ENCODE peak calls at places on chromosomes 12 and 14, in four cellular contexts. G, O, S and M are unnamed samples.

GRCh38 chr12:115261691-115262398 is 577.9 kb upstream of the TBX3 start:
- DNase-seq in S (no peak), G (no peak), O (no peak), M (no peak)

GRCh38 chr14:100535287-100536131 is 51.7 kb downstream of the BEGAIN start:
- DNase-seq in O (no peak), S (peak), G (no peak), M (no peak)

GRCh38 chr14:89765346-89765745 is 189.2 kb downstream of the EFCAB11 start:
- DNase-seq in O (no peak), S (no peak), G (no peak), M (no peak)

GRCh38 chr12:122949816-122950215 is 16.4 kb downstream of the ABCB9 start:
- DNase-seq in S (no peak), G (no peak), O (no peak), M (no peak)

GRCh38 chr14:21860172-21860571 is 186.6 kb upstream of the OR4E1 start:
- DNase-seq in G (no peak), S (no peak), O (peak), M (no peak)

GRCh38 chr12:89019439-89020120 is 332.7 kb downstream of the DUSP6 start:
- DNase-seq in S (peak), G (peak), O (peak), M (peak)

GRCh38 chr14:65637780-65638179 is 225.2 kb downstream of the FUT8 start:
- DNase-seq in S (no peak), O (no peak), G (no peak), M (peak)

GRCh38 chr12:6224550-6224949 is 24.4 kb downstream of the CD9 start:
- DNase-seq in S (no peak), O (no peak), G (no peak), M (no peak)

GRCh38 chr14:45091696-45092095 is 7.8 kb downstream of the PRPF39 start:
- DNase-seq in G (no peak), O (no peak), S (no peak), M (no peak)

GRCh38 chr12:131452444-131452860 is 258.4 kb upstream of the SFSWAP start:
- DNase-seq in O (no peak), G (no peak), S (no peak), M (no peak)

GRCh38 chr14:64611358-64612020 is 61.7 kb downstream of the PPP1R36 start:
- DNase-seq in O (no peak), G (no peak), S (peak), M (no peak)

GRCh38 chr12:113994051-113994450 is 27.9 kb upstream of the RBM19 start:
- DNase-seq in G (no peak), S (no peak), O (no peak), M (no peak)

GRCh38 chr12:130137141-130138018 is 24.9 kb upstream of the FZD10 start:
- DNase-seq in O (no peak), S (no peak), G (no peak), M (no peak)

GRCh38 chr12:81128930-81129554 is 51.2 kb downstream of the ACSS3 start:
- DNase-seq in G (no peak), O (no peak), S (peak), M (no peak)

GRCh38 chr12:124713041-124713435 is 145.6 kb upstream of the NCOR2 start:
- DNase-seq in O (no peak), S (peak), G (no peak), M (no peak)

GRCh38 chr14:95156765-95157194 is 549 bp downstream of the DICER1 start:
- DNase-seq in G (peak), O (no peak), S (peak), M (no peak)

GRCh38 chr12:58285551-58285950 is 344.2 kb downstream of the ATP23 start:
- DNase-seq in O (no peak), S (no peak), G (no peak), M (no peak)

GRCh38 chr12:52385226-52385702 is at the start of gene KRT84:
- DNase-seq in S (no peak), O (no peak), G (no peak), M (no peak)

GRCh38 chr14:90717916-90718315 is 98.3 kb downstream of the TTC7B start:
- DNase-seq in S (no peak), O (no peak), G (no peak), M (no peak)

GRCh38 chr14:61588419-61588901 is 106.9 kb upstream of the HIF1A start:
- DNase-seq in S (peak), G (peak), O (no peak), M (no peak)

GRCh38 chr14:61587397-61587713 is 108.0 kb upstream of the HIF1A start:
- DNase-seq in S (no peak), O (no peak), G (no peak), M (no peak)

GRCh38 chr14:61586539-61587396 is 108.5 kb upstream of the HIF1A start:
- DNase-seq in S (no peak), O (no peak), G (no peak), M (no peak)

GRCh38 chr14:61584258-61584657 is 111.1 kb upstream of the HIF1A start:
- DNase-seq in G (no peak), O (no peak), S (no peak), M (no peak)

DNA sequence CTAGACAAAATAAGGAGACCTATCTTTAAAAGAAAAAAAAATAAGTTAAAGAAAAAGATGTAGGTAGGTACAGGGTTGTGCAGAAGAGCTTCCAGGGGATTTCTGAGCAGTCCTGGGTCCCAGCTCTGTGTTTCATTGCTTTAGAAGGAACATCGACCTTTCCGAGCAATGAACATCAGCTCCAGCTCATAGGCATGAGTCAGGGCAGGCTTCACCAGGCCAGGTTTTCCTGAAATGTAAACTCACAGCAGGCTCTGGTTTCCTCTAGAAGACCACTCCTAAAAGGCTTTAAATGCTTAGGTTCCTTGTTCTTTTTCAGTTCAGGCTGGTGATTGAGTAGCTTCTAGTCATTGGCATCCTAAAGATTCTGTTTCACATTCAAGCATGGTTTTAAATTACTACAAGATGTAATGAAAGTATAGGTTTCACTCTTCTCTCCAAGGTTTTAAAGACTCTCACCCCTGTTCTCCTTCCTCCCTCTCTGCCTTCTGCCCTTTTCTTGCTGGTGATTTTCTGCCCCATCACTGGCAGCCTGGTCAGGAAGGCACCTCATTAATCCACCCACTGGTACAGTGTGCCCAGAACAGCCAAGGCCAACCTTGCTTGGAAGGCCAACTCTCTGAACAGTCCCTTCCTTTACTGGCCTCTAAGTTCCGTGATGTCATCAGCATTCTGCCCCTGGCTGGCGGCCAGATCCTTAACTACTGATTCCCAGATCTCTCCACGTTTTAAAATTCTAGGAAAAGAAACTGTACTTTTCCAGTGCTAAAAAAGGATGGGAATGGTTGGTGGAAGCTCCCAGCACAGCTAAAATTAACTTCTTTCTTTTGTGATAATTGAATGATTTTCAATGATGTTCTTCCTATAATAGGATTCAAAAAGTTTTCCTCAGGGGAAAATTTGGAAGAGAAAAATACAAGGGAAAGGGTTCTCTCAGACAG is 109.4 kb upstream of the HIF1A start:
- DNase-seq in S (peak), O (no peak), G (peak), M (no peak)
- H3K4me3 ChIP-seq in S (no peak), O (no peak), G (no peak), M (no peak)

GRCh38 chr12:70745066-70745465 is 107.8 kb upstream of the PTPRB start:
- DNase-seq in G (no peak), S (no peak), O (no peak), M (no peak)

GRCh38 chr12:70748809-70749208 is 111.6 kb upstream of the PTPRB start:
- DNase-seq in O (no peak), G (no peak), S (no peak), M (no peak)

GRCh38 chr12:70744133-70744532 is 106.9 kb upstream of the PTPRB start:
- DNase-seq in G (no peak), S (no peak), O (no peak), M (no peak)

GRCh38 chr12:70747445-70747844 is 110.2 kb upstream of the PTPRB start:
- DNase-seq in G (no peak), S (no peak), O (no peak), M (no peak)
- H3K4me3 ChIP-seq in G (no peak), S (no peak), O (no peak), M (no peak)

GRCh38 chr14:75003250-75004027 is 718 bp downstream of the EIF2B2 start:
- DNase-seq in O (no peak), S (no peak), G (no peak), M (no peak)

GRCh38 chr14:75002392-75003249 is at the start of gene EIF2B2:
- DNase-seq in S (peak), O (peak), G (peak), M (peak)

GRCh38 chr14:75005357-75005756 is 2.6 kb downstream of the EIF2B2 start:
- DNase-seq in O (no peak), G (no peak), S (no peak), M (no peak)

GRCh38 chr14:75001899-75002298 is 822 bp upstream of the EIF2B2 start:
- DNase-seq in S (no peak), O (no peak), G (no peak), M (no peak)

GRCh38 chr14:75001261-75001660 is 1.5 kb upstream of the EIF2B2 start:
- DNase-seq in S (no peak), G (no peak), O (no peak), M (no peak)
- H3K4me3 ChIP-seq in S (no peak), G (no peak), O (no peak), M (no peak)

GRCh38 chr14:76268013-76268376 is 107.9 kb upstream of the ESRRB start:
- DNase-seq in O (no peak), S (no peak), G (no peak), M (no peak)
- H3K4me3 ChIP-seq in O (no peak), S (peak), G (peak), M (peak)